ENCODE peak calls at places on chromosomes 3 and 15, in six cellular contexts. Z, K, D, N, F and J are unnamed samples.

GRCh38 chr15:77021088-77021481 is 26.2 kb downstream of the PSTPIP1 start:
- DNase-seq in N (no peak), D (no peak), Z (no peak), K (no peak), F (no peak), J (peak)

GRCh38 chr3:150158974-150159625 is 188.4 kb upstream of the PFN2 start:
- DNase-seq in D (peak), Z (no peak), K (no peak), N (peak), F (no peak), J (no peak)

GRCh38 chr3:81760215-81760614 is 1.2 kb downstream of the GBE1 start:
- DNase-seq in F (no peak), D (no peak), Z (no peak), K (no peak), N (no peak), J (peak)

GRCh38 chr3:36972163-36972562 is 20.8 kb downstream of the EPM2AIP1 start:
- DNase-seq in D (no peak), F (no peak), N (no peak), K (no peak), Z (no peak), J (no peak)

GRCh38 chr3:184822654-184823053 is 10.7 kb downstream of the VPS8 start:
- DNase-seq in N (peak), K (no peak), F (no peak), Z (no peak), D (peak), J (no peak)

GRCh38 chr3:4351164-4351855 is 48.1 kb downstream of the SETMAR start:
- DNase-seq in K (no peak), N (peak), Z (peak), D (peak), F (no peak), J (no peak)

GRCh38 chr15:87929835-87930234 is 326.7 kb downstream of the NTRK3 start:
- DNase-seq in N (no peak), F (no peak), Z (no peak), K (no peak), D (no peak), J (no peak)

GRCh38 chr3:120052685-120053084 is 41.6 kb downstream of the GSK3B start:
- DNase-seq in Z (no peak), K (no peak), N (no peak), F (no peak), D (no peak), J (no peak)

GRCh38 chr3:13896473-13897154 is 16.7 kb upstream of the WNT7A start:
- DNase-seq in F (peak), D (peak), Z (peak), K (peak), N (peak), J (peak)

GRCh38 chr3:8640223-8640622 is 4.4 kb downstream of the SSUH2 start:
- DNase-seq in F (no peak), K (no peak), N (no peak), D (no peak), Z (no peak), J (no peak)

GRCh38 chr3:21109056-21109455 is 642.0 kb downstream of the ZNF385D start:
- DNase-seq in D (no peak), K (no peak), N (no peak), Z (no peak), F (no peak), J (no peak)